ENCODE peak calls at places on chromosomes 4 and X, in ten cellular contexts. S is Karpas-422, L is lower lobe of right lung, A is body of pancreas, V is upper lobe of left lung, I is suprapubic skin, B is neuronal stem cell, O is tibial nerve, K is heart left ventricle, H is heart right ventricle. D is an unnamed sample.

GRCh38 chr4:153249199-153250154 is 45.2 kb downstream of the TRIM2 start:
- DNase-seq in A (peak), L (peak), V (peak), H (peak), B (peak), I (peak), O (peak), K (peak), S (peak), D (peak)

GRCh38 chr4:41164405-41164804 is 49.9 kb downstream of the APBB2 start:
- DNase-seq in A (no peak), H (no peak), O (no peak), L (no peak), V (no peak), S (no peak), K (no peak), B (no peak), I (no peak), D (no peak)

GRCh38 chr4:128979934-128980333 is 113.4 kb downstream of the SCLT1 start:
- DNase-seq in L (no peak), H (no peak), V (no peak), B (no peak), A (peak), K (no peak), O (no peak), S (no peak), I (no peak), D (no peak)

GRCh38 chr4:57074753-57075152 is 35.4 kb downstream of the IGFBP7 start:
- DNase-seq in L (no peak), A (no peak), B (no peak), V (no peak), I (no peak), O (no peak), S (no peak), K (no peak), H (no peak), D (no peak)

GRCh38 chr4:185002784-185003183 is 15.5 kb upstream of the HELT start:
- DNase-seq in V (peak), L (no peak), I (no peak), H (no peak), O (no peak), A (no peak), K (no peak), B (no peak), S (no peak), D (no peak)

GRCh38 chr4:118352843-118353373 is at the start of gene PRSS12:
- DNase-seq in I (peak), B (peak), S (no peak), L (peak), V (peak), A (peak), K (peak), H (peak), O (peak), D (peak)

GRCh38 chr4:105895324-105895608 is at the start of gene NPNT:
- DNase-seq in L (no peak), O (no peak), V (peak), H (peak), A (peak), K (peak), S (no peak), I (no peak), B (no peak), D (no peak)

GRCh38 chrX:115952417-115953092 is 218.0 kb upstream of the AGTR2 start:
- DNase-seq in B (no peak), L (no peak), V (no peak), H (no peak), I (no peak), O (no peak), K (no peak), S (no peak), A (peak), D (no peak)

GRCh38 chrX:79440336-79440735 is 73.2 kb upstream of the ITM2A start:
- DNase-seq in S (no peak), O (no peak), I (no peak), V (no peak), A (no peak), B (no peak), L (no peak), K (no peak), H (no peak), D (no peak)

GRCh38 chrX:25519258-25519657 is 503.5 kb upstream of the ARX start:
- DNase-seq in S (no peak), A (no peak), K (no peak), O (no peak), I (no peak), V (no peak), B (no peak), L (no peak), H (no peak), D (no peak)

GRCh38 chr4:4386296-4386735 is 586 bp upstream of the NSG1 start:
- DNase-seq in I (no peak), A (no peak), V (no peak), B (no peak), K (no peak), H (no peak), S (no peak), O (no peak), L (no peak), D (no peak)

GRCh38 chr4:8419222-8420041 is 21.1 kb downstream of the ACOX3 start:
- DNase-seq in L (no peak), O (no peak), B (no peak), I (no peak), A (no peak), V (peak), H (no peak), S (no peak), K (no peak), D (no peak)

GRCh38 chrX:43121637-43122036 is 343.7 kb upstream of the PPP1R2C start:
- DNase-seq in L (no peak), S (no peak), O (no peak), A (no peak), K (no peak), I (no peak), H (no peak), V (no peak), B (no peak), D (no peak)

GRCh38 chrX:140762061-140762460 is 52.5 kb downstream of the LINC00632 start:
- DNase-seq in L (no peak), O (peak), H (no peak), A (peak), V (peak), I (no peak), B (peak), S (peak), K (no peak), D (no peak)

GRCh38 chr4:66927937-66928336 is 617.4 kb downstream of the CENPC start:
- DNase-seq in S (no peak), K (no peak), V (no peak), L (no peak), B (peak), O (no peak), I (no peak), H (no peak), A (no peak), D (no peak)

GRCh38 chr4:5691491-5692132 is 16.7 kb downstream of the EVC2 start:
- DNase-seq in A (no peak), H (no peak), L (no peak), K (no peak), V (no peak), S (no peak), B (no peak), O (no peak), I (no peak), D (no peak)

GRCh38 chrX:110061138-110061537 is 58.2 kb downstream of the TMEM164 start:
- DNase-seq in H (no peak), K (no peak), I (no peak), V (no peak), S (no peak), L (no peak), O (no peak), B (no peak), A (no peak), D (no peak)

GRCh38 chr4:15668566-15669435 is 12.8 kb upstream of the FAM200B start:
- DNase-seq in V (no peak), K (no peak), A (no peak), I (no peak), S (no peak), H (no peak), O (no peak), L (no peak), B (no peak), D (no peak)

GRCh38 chr4:185142563-185142910 is 529 bp upstream of the SLC25A4 start:
- DNase-seq in S (peak), B (no peak), I (no peak), L (no peak), O (no peak), A (no peak), H (no peak), K (no peak), V (no peak), D (no peak)

GRCh38 chr4:1338752-1339414 is 8.1 kb upstream of the UVSSA start:
- DNase-seq in I (no peak), O (no peak), S (no peak), V (no peak), L (no peak), H (no peak), A (no peak), K (peak), B (no peak), D (no peak)

GRCh38 chr4:1337376-1337831 is 9.6 kb upstream of the UVSSA start:
- DNase-seq in B (no peak), S (no peak), H (no peak), A (no peak), L (no peak), K (peak), V (no peak), O (no peak), I (no peak), D (no peak)

GRCh38 chr4:1337951-1338751 is 8.9 kb upstream of the UVSSA start:
- DNase-seq in K (peak), B (no peak), H (no peak), O (no peak), I (no peak), A (no peak), S (no peak), V (no peak), L (peak), D (no peak)

GRCh38 chr4:1334579-1334895 is 12.5 kb upstream of the UVSSA start:
- DNase-seq in K (no peak), L (no peak), B (no peak), I (no peak), A (no peak), H (no peak), O (no peak), V (no peak), S (no peak), D (no peak)

DNA sequence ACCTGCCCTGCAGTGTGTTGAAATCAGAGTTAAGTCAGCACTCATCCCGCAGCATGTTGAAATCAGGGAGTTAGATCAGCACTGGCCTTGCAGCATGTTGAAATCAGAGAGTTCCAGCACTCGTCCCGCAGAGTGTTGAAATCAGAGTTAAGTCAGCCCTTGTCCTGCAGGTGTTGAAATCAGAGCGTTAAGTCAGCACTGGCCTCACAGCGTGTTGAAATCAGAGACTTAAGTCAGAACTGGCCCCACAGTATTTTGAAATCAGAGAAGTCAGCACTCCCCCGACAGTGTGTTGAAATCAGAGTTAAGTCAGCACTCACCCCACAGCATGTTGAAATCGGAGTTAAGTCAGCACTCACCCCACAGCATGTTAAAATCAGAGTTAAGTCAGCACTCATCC is 10.9 kb upstream of the UVSSA start:
- DNase-seq in O (no peak), S (no peak), B (no peak), K (no peak), V (peak), L (no peak), I (no peak), H (no peak), A (no peak), D (no peak)
- H3K27ac ChIP-seq in O (no peak), S (no peak), B (no peak), K (no peak), V (peak), L (no peak), I (no peak), H (peak), A (no peak), D (peak)

GRCh38 chrX:39643533-39643932 is 454.2 kb downstream of the BCOR start:
- DNase-seq in K (no peak), A (no peak), L (no peak), B (no peak), I (no peak), S (no peak), H (no peak), V (no peak), O (no peak), D (no peak)
- H3K27ac ChIP-seq in K (no peak), A (no peak), L (no peak), B (no peak), I (no peak), S (no peak), H (no peak), V (no peak), O (no peak), D (no peak)

GRCh38 chr4:96675420-96675819 is 835.5 kb downstream of the PDHA2 start:
- DNase-seq in L (no peak), A (no peak), I (no peak), H (no peak), V (no peak), O (no peak), K (no peak), B (no peak), S (no peak), D (no peak)
- H3K27ac ChIP-seq in L (no peak), A (no peak), I (no peak), H (no peak), V (no peak), O (no peak), K (no peak), B (no peak), S (no peak), D (no peak)

GRCh38 chr4:122855491-122855890 is 28.9 kb downstream of the FGF2 start:
- DNase-seq in S (no peak), H (no peak), I (no peak), V (no peak), O (no peak), B (no peak), L (no peak), K (no peak), A (no peak), D (no peak)

GRCh38 chr4:122851568-122851967 is 24.9 kb downstream of the FGF2 start:
- DNase-seq in I (no peak), V (no peak), S (no peak), B (no peak), K (no peak), L (no peak), O (no peak), H (no peak), A (no peak), D (no peak)

GRCh38 chr4:122854860-122855259 is 28.2 kb downstream of the FGF2 start:
- DNase-seq in O (no peak), A (no peak), B (no peak), K (no peak), V (no peak), I (no peak), L (no peak), H (no peak), S (no peak), D (no peak)

GRCh38 chr4:122857160-122857559 is 30.5 kb downstream of the FGF2 start:
- DNase-seq in I (no peak), V (no peak), K (no peak), S (no peak), L (no peak), A (no peak), O (no peak), H (no peak), B (no peak), D (no peak)

GRCh38 chr4:122854444-122854843 is 27.8 kb downstream of the FGF2 start:
- DNase-seq in A (no peak), L (no peak), B (no peak), V (no peak), H (no peak), I (no peak), O (no peak), K (no peak), S (no peak), D (no peak)
- H3K27ac ChIP-seq in A (peak), L (peak), B (peak), V (peak), H (peak), I (peak), O (peak), K (no peak), S (no peak), D (peak)

GRCh38 chr4:3121110-3121509 is 46.6 kb downstream of the HTT start:
- DNase-seq in A (no peak), V (no peak), S (no peak), H (no peak), L (no peak), O (no peak), K (no peak), I (no peak), B (no peak), D (no peak)

GRCh38 chr4:3123201-3123671 is 48.8 kb downstream of the HTT start:
- DNase-seq in K (no peak), H (no peak), O (no peak), I (no peak), B (no peak), A (no peak), S (no peak), L (no peak), V (no peak), D (no peak)

GRCh38 chr4:3121596-3121995 is 47.1 kb downstream of the HTT start:
- DNase-seq in O (no peak), A (no peak), I (no peak), S (no peak), K (no peak), L (no peak), B (no peak), H (no peak), V (no peak), D (no peak)

GRCh38 chr4:3124070-3124767 is 49.7 kb downstream of the HTT start:
- DNase-seq in V (no peak), B (no peak), K (no peak), L (no peak), A (no peak), S (peak), I (no peak), H (no peak), O (no peak), D (no peak)

DNA sequence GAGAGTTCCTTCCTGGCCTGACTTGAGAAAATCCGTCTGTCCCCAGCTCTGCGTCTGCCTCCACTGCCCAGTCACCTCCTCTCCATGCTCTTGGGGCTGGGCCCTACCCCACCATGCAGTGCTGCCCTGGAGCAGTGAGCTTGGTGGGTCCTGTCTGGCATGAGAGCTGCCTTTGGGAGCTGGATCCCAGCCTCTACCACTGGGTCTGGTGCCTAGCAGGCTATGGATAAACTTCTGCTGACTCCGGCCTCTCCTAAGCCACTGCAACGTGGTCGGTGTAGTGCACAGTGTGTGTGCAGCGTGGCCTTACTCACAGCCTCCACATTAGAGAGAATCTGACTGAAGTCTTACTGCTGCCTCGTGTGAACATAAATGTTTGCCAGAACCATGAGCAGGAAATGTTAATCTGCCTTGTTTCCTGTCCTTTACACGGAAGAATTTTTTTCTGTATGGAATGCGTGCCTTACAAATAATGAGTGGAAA is 47.6 kb downstream of the HTT start:
- DNase-seq in L (no peak), O (no peak), V (no peak), K (no peak), S (no peak), B (no peak), H (no peak), A (no peak), I (no peak), D (no peak)
- H3K27ac ChIP-seq in L (peak), O (no peak), V (peak), K (peak), S (no peak), B (no peak), H (peak), A (no peak), I (no peak), D (no peak)

DNA sequence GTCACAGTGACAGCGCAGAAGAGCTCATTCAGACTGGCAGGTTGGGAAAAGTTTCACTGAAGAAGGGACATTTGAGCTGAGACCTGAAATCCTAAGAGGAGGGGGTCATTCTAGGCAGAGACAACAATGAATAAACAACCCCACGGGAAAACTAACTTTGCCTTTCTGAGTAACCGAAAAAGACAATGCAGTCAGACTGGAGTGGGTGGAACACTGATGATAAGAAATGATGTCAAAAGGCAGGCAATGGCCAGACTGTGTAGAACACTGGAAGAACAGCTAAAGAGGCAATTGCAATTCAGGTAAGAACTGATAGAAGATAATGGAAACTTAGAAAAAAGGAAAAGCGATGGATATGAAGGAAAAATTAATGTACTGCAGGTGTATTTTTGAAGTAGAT is 73.8 kb downstream of the CHIC2 start:
- DNase-seq in A (no peak), B (no peak), H (no peak), V (no peak), K (no peak), S (no peak), L (no peak), O (no peak), I (no peak), D (no peak)
- H3K27ac ChIP-seq in A (no peak), B (no peak), H (no peak), V (no peak), K (no peak), S (peak), L (no peak), O (no peak), I (no peak), D (no peak)